ENCODE peak calls at places on chromosomes 16 and 17, in six cellular contexts. Y is osteoblast; E is breast epithelium; I is CD8-positive, alpha-beta T cell; L is heart left ventricle; G is fibroblast of lung. S is an unnamed sample. For H3K9me3, the result is how much of the 10 kb centered on the place peaks cover.

GRCh38 chr17:65893692-65894279 is 298.1 kb downstream of the CEP112 start:
- DNase-seq in Y (no peak), E (no peak), I (no peak), L (no peak), G (no peak), S (no peak)

GRCh38 chr16:66927012-66927436 is 1.7 kb upstream of the RRAD start:
- DNase-seq in Y (peak), E (no peak), I (no peak), L (peak), G (peak), S (peak)

GRCh38 chr17:67647482-67647881 is 70.3 kb upstream of the NOL11 start:
- DNase-seq in Y (no peak), E (no peak), I (no peak), L (no peak), G (no peak), S (no peak)

GRCh38 chr17:35345926-35346771 is 27.3 kb downstream of the SLFN11 start:
- DNase-seq in Y (peak), E (no peak), I (peak), L (peak), G (peak), S (peak)

GRCh38 chr17:48522031-48522593 is 8.7 kb downstream of the HOXB1 start:
- DNase-seq in Y (no peak), E (peak), I (no peak), L (no peak), G (peak), S (peak)

GRCh38 chr16:6969594-6969993 is 363.1 kb upstream of the RBFOX1 start:
- DNase-seq in Y (no peak), E (no peak), I (no peak), L (no peak), G (no peak), S (peak)

GRCh38 chr17:68248199-68248825 is 469 bp downstream of the AMZ2 start:
- DNase-seq in Y (peak), E (no peak), I (no peak), L (no peak), G (peak), S (no peak)

GRCh38 chr17:64418506-64419339 is 28.1 kb upstream of the PECAM1 start:
- DNase-seq in Y (peak), E (no peak), I (no peak), L (no peak), G (peak), S (no peak)

GRCh38 chr16:48299471-48299870 is 52.1 kb upstream of the ABCC11 start:
- DNase-seq in Y (peak), E (no peak), I (no peak), L (no peak), G (no peak), S (no peak)

GRCh38 chr17:35900280-35900679 is 20.1 kb upstream of the CCL5 start:
- DNase-seq in Y (no peak), E (no peak), I (no peak), L (no peak), G (no peak), S (no peak)

GRCh38 chr16:1533443-1533951 is at the start of gene TMEM204:
- DNase-seq in Y (peak), E (no peak), I (peak), L (peak), G (peak), S (no peak)

GRCh38 chr16:74111583-74111982 is 185.0 kb upstream of the PSMD7 start:
- DNase-seq in Y (no peak), E (no peak), I (no peak), L (no peak), G (no peak), S (no peak)

GRCh38 chr16:87207509-87207908 is 109.7 kb downstream of the C16orf95 start:
- DNase-seq in Y (peak), E (no peak), I (no peak), L (no peak), G (peak), S (no peak)

GRCh38 chr17:29590979-29591736 is 1.7 kb upstream of the GIT1 start:
- DNase-seq in Y (peak), E (no peak), I (no peak), L (peak), G (peak), S (no peak)

GRCh38 chr17:61144876-61145564 is 254.6 kb upstream of the TBX2 start:
- DNase-seq in Y (no peak), E (no peak), I (no peak), L (no peak), G (no peak), S (no peak)

GRCh38 chr16:2701272-2701671 is 18.8 kb downstream of the PRSS27 start:
- DNase-seq in Y (no peak), E (no peak), I (no peak), L (no peak), G (no peak), S (no peak)

GRCh38 chr17:9842057-9842758 is 16.5 kb downstream of the GLP2R start:
- DNase-seq in Y (peak), E (no peak), I (no peak), L (no peak), G (peak), S (peak)

GRCh38 chr17:77924757-77925336 is 33.7 kb upstream of the TNRC6C start:
- DNase-seq in Y (peak), E (no peak), I (no peak), L (peak), G (peak), S (peak)

GRCh38 chr17:59001158-59001814 is 105.4 kb downstream of the TRIM37 start:
- DNase-seq in Y (no peak), E (no peak), I (peak), L (peak), G (peak), S (peak)

GRCh38 chr17:83199500-83200201 is 120.2 kb downstream of the METRNL start:
- DNase-seq in Y (peak), E (peak), I (no peak), L (peak), G (no peak), S (no peak)

GRCh38 chr16:25165284-25165683 is 51.5 kb upstream of the AQP8 start:
- DNase-seq in Y (no peak), E (no peak), I (no peak), L (no peak), G (no peak), S (no peak)

GRCh38 chr16:51839697-51840462 is 688.8 kb upstream of the SALL1 start:
- DNase-seq in Y (no peak), E (no peak), I (no peak), L (no peak), G (peak), S (no peak)

GRCh38 chr17:80789356-80789902 is 202.2 kb upstream of the CHMP6 start:
- DNase-seq in Y (peak), E (peak), I (no peak), L (no peak), G (peak), S (peak)

GRCh38 chr17:179721-180379 is 1.6 kb downstream of the DOC2B start:
- DNase-seq in Y (no peak), E (no peak), I (no peak), L (no peak), G (no peak), S (peak)

GRCh38 chr17:81289627-81290026 is 5.5 kb downstream of the SLC38A10 start:
- DNase-seq in Y (no peak), E (no peak), I (no peak), L (no peak), G (no peak), S (no peak)

GRCh38 chr16:29809850-29810698 is 1.9 kb upstream of the PRRT2 start:
- DNase-seq in Y (peak), E (no peak), I (no peak), L (peak), G (no peak), S (no peak)

GRCh38 chr17:49646391-49647255 is 31.3 kb downstream of the SPOP start:
- DNase-seq in Y (peak), E (no peak), I (no peak), L (no peak), G (peak), S (peak)

GRCh38 chr17:83124871-83125514 is 45.6 kb downstream of the METRNL start:
- DNase-seq in Y (peak), E (peak), I (no peak), L (no peak), G (no peak), S (peak)

GRCh38 chr16:67396159-67396774 is 3.0 kb upstream of the TPPP3 start:
- DNase-seq in Y (peak), E (peak), I (no peak), L (peak), G (peak), S (peak)

GRCh38 chr17:58189436-58190146 is 2.9 kb upstream of the EPX start:
- DNase-seq in Y (peak), E (no peak), I (no peak), L (no peak), G (peak), S (no peak)

GRCh38 chr16:2226245-2226793 is 2.9 kb downstream of the E4F1 start:
- DNase-seq in Y (peak), E (peak), I (no peak), L (no peak), G (no peak), S (no peak)

GRCh38 chr16:86929149-86929871 is 351.0 kb downstream of the FOXL1 start:
- DNase-seq in Y (peak), E (no peak), I (no peak), L (peak), G (peak), S (no peak)

GRCh38 chr17:57419940-57420522 is 163.7 kb downstream of the MSI2 start:
- DNase-seq in Y (no peak), E (no peak), I (no peak), L (no peak), G (no peak), S (no peak)

GRCh38 chr16:86768999-86769398 is 190.7 kb downstream of the FOXL1 start:
- DNase-seq in Y (peak), E (no peak), I (no peak), L (no peak), G (peak), S (no peak)

GRCh38 chr16:64478258-64478906 is 643.5 kb downstream of the CDH11 start:
- DNase-seq in Y (no peak), E (no peak), I (no peak), L (no peak), G (peak), S (no peak)

GRCh38 chr17:74785096-74785980 is 9.2 kb upstream of the NAT9 start:
- DNase-seq in Y (peak), E (no peak), I (no peak), L (no peak), G (no peak), S (no peak)
- TF ChIP-seq CTCF in Y (peak), E (no peak), I (no peak), L (no peak), G (no peak), S (peak)

GRCh38 chr16:85042606-85043005 is 15.0 kb downstream of the KIAA0513 start:
- DNase-seq in Y (no peak), E (no peak), I (no peak), L (no peak), G (no peak), S (peak)

GRCh38 chr16:85045077-85045476 is 17.5 kb downstream of the KIAA0513 start:
- DNase-seq in Y (no peak), E (no peak), I (no peak), L (no peak), G (no peak), S (no peak)

GRCh38 chr16:85037721-85038120 is 10.1 kb downstream of the KIAA0513 start:
- DNase-seq in Y (no peak), E (no peak), I (no peak), L (no peak), G (no peak), S (no peak)

GRCh38 chr16:85042126-85042525 is 14.5 kb downstream of the KIAA0513 start:
- DNase-seq in Y (no peak), E (no peak), I (no peak), L (no peak), G (no peak), S (peak)

DNA sequence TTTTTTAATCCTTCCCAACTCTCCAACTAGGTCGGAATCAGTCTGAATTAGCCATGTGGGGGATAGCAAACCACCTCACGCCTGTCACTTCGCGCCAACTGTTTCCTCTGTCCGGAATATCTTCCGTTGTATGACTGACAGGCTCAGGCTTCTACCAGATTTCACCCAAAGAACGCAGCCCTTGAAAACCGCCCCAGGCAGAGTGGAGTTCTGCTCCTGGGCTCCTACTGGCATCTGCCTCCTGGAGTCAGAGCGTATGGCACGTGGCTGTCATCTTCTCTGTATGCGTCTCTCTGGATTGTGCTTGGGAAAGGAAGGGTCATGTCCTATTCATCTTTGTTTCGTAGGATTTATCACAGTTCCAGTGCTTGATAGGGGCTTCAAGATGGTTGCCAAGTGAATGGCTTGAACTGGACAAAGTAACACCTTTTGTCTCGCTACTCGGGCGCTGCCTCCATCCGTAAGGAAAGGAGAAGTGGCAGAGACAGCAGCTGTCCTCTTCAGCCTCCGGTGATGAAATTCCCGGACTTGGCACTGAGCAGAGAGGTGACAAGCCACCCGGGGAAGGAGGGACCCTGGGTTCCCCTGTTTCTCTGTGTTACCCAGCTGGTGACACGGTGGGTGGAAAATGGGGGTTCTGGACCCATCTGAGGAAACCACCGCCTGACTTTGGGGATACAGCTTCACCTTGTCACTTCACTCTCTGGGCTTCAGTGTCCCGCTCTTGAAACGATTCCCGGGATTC is 13.8 kb downstream of the KIAA0513 start:
- DNase-seq in Y (no peak), E (no peak), I (no peak), L (no peak), G (no peak), S (peak)
- H3K9me3 ChIP-seq in Y (under half), E (under half), I (under half), L (under half), G (under half), S (under half)

GRCh38 chr17:18038861-18039534 is at the start of the genes ATPAF2 and GID4:
- DNase-seq in Y (peak), E (peak), I (peak), L (peak), G (peak), S (peak)
- TF ChIP-seq CTCF in Y (no peak), E (no peak), I (no peak), L (no peak), G (no peak), S (peak)

DNA sequence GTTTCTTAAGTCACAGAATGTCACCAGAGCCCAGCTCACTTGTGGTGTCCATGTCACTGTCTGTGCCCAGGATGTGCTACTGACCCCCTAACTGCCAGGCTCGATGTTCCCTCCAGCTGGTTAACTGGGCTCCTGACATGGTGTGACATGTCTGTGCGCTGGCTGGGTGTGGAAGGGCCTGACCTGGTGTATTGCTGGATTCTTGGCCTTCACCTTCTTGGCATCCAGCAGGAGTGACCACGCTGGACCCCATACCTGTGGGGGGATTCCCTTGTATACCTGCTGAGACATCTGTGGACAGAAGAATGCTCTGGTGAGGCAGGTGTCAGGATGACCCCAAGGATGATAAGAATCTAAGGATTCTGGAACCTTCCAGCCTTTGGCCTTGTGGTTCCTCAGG is 1690.1 kb downstream of the TP53TG3F start:
- DNase-seq in Y (no peak), E (no peak), I (no peak), L (no peak), G (no peak), S (no peak)
- H3K9me3 ChIP-seq in Y (under half), E (half or more), I (under half), L (under half), G (under half), S (half or more)

GRCh38 chr16:58026705-58027340 is 1.3 kb downstream of the MMP15 start:
- DNase-seq in Y (peak), E (no peak), I (no peak), L (peak), G (no peak), S (peak)
- TF ChIP-seq CTCF in Y (no peak), E (no peak), I (no peak), L (no peak), G (no peak), S (no peak)

GRCh38 chr16:75169899-75170405 is 21.6 kb downstream of the ZFP1 start:
- DNase-seq in Y (no peak), E (no peak), I (no peak), L (no peak), G (no peak), S (no peak)
- H3K9me3 ChIP-seq in Y (under half), E (under half), I (under half), L (half or more), G (under half), S (half or more)

DNA sequence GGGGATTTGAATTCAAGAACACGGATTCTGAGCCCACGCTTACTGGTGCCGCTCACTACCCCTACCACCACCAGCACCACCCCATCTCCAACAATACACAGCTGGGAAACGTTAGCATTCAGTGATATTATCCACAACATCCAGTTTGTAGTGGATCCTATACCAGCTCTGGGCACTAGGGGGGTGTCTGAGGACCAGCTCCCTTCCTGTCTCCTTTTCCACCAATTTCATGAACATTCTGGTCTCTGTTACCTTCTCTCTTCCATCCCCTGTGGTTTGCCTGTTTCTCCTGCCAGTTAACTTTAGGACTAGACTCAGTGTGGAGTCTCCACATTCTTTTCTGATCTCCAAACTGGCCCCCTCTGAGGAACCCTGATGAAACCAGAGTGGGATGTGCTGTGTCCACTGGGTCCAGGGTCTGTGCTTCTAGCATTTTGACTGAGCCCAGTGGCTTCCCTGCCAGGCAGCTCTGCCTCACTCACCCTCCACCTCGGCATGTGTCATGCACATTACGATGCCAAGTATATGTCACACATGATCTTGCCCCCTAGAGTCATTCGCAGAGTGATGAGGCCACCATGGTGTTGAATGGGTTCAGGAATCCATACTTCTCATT is 187.0 kb upstream of the CDH13 start:
- DNase-seq in Y (no peak), E (no peak), I (no peak), L (no peak), G (no peak), S (peak)
- TF ChIP-seq CTCF in Y (peak), E (no peak), I (no peak), L (peak), G (peak), S (peak)

GRCh38 chr17:38415250-38416194 is 12.7 kb upstream of the ARHGAP23 start:
- DNase-seq in Y (peak), E (no peak), I (no peak), L (no peak), G (no peak), S (peak)

GRCh38 chr17:38418693-38419507 is 9.4 kb upstream of the ARHGAP23 start:
- DNase-seq in Y (peak), E (no peak), I (no peak), L (no peak), G (no peak), S (peak)

GRCh38 chr17:38416840-38417209 is 11.4 kb upstream of the ARHGAP23 start:
- DNase-seq in Y (peak), E (no peak), I (no peak), L (no peak), G (no peak), S (no peak)

GRCh38 chr17:38418069-38418692 is 10.1 kb upstream of the ARHGAP23 start:
- DNase-seq in Y (peak), E (no peak), I (no peak), L (no peak), G (no peak), S (no peak)

GRCh38 chr17:38417210-38417951 is 10.9 kb upstream of the ARHGAP23 start:
- DNase-seq in Y (peak), E (no peak), I (no peak), L (no peak), G (no peak), S (peak)
- H3K9me3 ChIP-seq in Y (under half), E (under half), I (under half), L (under half), G (under half), S (under half)

GRCh38 chr16:11224096-11224893 is 31.7 kb downstream of the SOCS1 start:
- DNase-seq in Y (no peak), E (no peak), I (peak), L (peak), G (no peak), S (peak)

GRCh38 chr16:11229906-11230305 is 26.1 kb downstream of the SOCS1 start:
- DNase-seq in Y (no peak), E (peak), I (no peak), L (no peak), G (no peak), S (no peak)

GRCh38 chr16:11229432-11229831 is 26.6 kb downstream of the SOCS1 start:
- DNase-seq in Y (no peak), E (no peak), I (no peak), L (no peak), G (no peak), S (no peak)

GRCh38 chr16:11225677-11226549 is 30.1 kb downstream of the SOCS1 start:
- DNase-seq in Y (no peak), E (no peak), I (no peak), L (no peak), G (no peak), S (no peak)

DNA sequence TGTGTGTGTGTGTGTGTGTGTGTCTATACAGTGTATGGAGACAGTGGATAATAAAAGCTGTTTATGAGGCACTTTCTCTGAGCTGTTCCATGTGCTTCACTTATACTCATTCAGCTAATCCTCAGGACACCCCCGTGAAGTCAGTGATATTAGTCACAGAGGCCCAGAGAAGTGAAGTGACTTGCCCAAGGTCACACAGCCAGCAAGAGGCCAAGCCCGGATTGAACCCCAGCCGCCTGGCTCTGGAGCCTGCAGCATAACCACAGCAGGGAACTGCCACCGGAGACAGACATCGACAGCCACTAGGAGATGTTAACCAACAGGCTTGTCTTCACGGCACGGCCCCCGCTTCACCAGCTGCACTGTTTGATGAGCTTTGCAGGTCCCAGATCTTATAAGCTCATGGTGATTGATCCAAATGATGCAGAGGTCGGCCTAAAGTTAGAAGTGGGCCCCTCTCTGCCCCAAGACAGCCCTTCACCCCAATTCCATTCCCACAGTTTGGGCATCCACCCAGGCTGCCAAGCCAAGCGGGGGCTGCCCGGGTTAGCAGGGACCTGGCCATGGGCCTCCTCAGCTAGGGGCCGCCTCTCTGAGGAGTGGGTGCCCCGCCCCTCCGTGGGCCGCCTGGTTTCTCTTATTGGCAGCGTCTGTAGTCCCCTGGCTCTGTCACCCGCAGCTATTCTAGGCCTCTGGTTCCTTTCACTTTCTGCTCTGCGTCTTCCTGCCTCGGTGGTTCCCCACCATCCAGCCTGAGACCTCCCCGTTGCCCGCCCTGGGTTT is 30.9 kb downstream of the SOCS1 start:
- DNase-seq in Y (peak), E (no peak), I (peak), L (no peak), G (no peak), S (no peak)
- TF ChIP-seq CTCF in Y (no peak), E (no peak), I (no peak), L (no peak), G (no peak), S (no peak)

S was measured in endodermal cell.